ENCODE peak calls at places on chromosome 4, in four cellular contexts. C, T, I and B are unnamed samples.

GRCh38 chr4:62470020-62470419 is 1269.9 kb downstream of the ADGRL3 start:
- DNase-seq in C (no peak), I (no peak), T (no peak), B (no peak)

GRCh38 chr4:37976991-37977470 is 16.8 kb downstream of the PTTG2 start:
- DNase-seq in I (peak), C (peak), T (peak), B (peak)

GRCh38 chr4:10732235-10732975 is 47.8 kb upstream of the CLNK start:
- DNase-seq in T (no peak), C (no peak), I (no peak), B (no peak)

GRCh38 chr4:144580421-144580820 is 65.5 kb upstream of the HHIP start:
- DNase-seq in T (no peak), I (no peak), C (no peak), B (no peak)

GRCh38 chr4:183350317-183351071 is 28.3 kb upstream of the CLDN24 start:
- DNase-seq in T (peak), C (no peak), I (no peak), B (no peak)

GRCh38 chr4:147370473-147370872 is 110.4 kb upstream of the EDNRA start:
- DNase-seq in C (no peak), T (no peak), I (no peak), B (no peak)

GRCh38 chr4:174516794-174517193 is 5.5 kb downstream of the HPGD start:
- DNase-seq in T (no peak), C (no peak), I (no peak), B (no peak)

GRCh38 chr4:3442959-3443749 is 1.4 kb downstream of the HGFAC start:
- DNase-seq in T (peak), C (peak), I (peak), B (peak)

GRCh38 chr4:8505229-8505628 is 64.7 kb downstream of the TRMT44 start:
- DNase-seq in T (no peak), C (no peak), I (no peak), B (no peak)

GRCh38 chr4:99205104-99205979 is 13.7 kb downstream of the ADH6 start:
- DNase-seq in C (peak), I (no peak), T (no peak), B (peak)

GRCh38 chr4:76699911-76700310 is 198.0 kb downstream of the SOWAHB start:
- DNase-seq in I (no peak), C (no peak), T (no peak), B (no peak)

GRCh38 chr4:138138774-138139173 is 103.4 kb downstream of the SLC7A11 start:
- DNase-seq in C (no peak), I (no peak), T (no peak), B (no peak)

GRCh38 chr4:27010334-27010940 is 149.8 kb downstream of the STIM2 start:
- DNase-seq in C (peak), I (peak), T (peak), B (peak)

GRCh38 chr4:141731481-141731880 is 95.1 kb downstream of the IL15 start:
- DNase-seq in C (no peak), I (no peak), T (no peak), B (no peak)

GRCh38 chr4:153971878-153972277 is 183.0 kb upstream of the SFRP2 start:
- DNase-seq in T (no peak), C (no peak), I (no peak), B (no peak)

GRCh38 chr4:48269861-48270515 is 350 bp upstream of the TEC start:
- DNase-seq in I (peak), C (peak), T (peak), B (peak)

GRCh38 chr4:7007944-7008343 is 35.2 kb upstream of the TADA2B start:
- DNase-seq in I (peak), C (no peak), T (no peak), B (peak)

GRCh38 chr4:183987987-183988392 is 82.9 kb downstream of the STOX2 start:
- DNase-seq in C (no peak), I (no peak), T (peak), B (peak)

GRCh38 chr4:140353836-140354235 is 19.6 kb upstream of the SCOC start:
- DNase-seq in T (no peak), I (no peak), C (no peak), B (no peak)

GRCh38 chr4:177239878-177240277 is 69.8 kb upstream of the NEIL3 start:
- DNase-seq in C (no peak), I (no peak), T (no peak), B (no peak)

GRCh38 chr4:180041576-180041975 is 2201.6 kb upstream of the TENM3 start:
- DNase-seq in T (no peak), I (no peak), C (no peak), B (no peak)

GRCh38 chr4:104966349-104967033 is 180.2 kb upstream of the TET2 start:
- DNase-seq in I (no peak), T (no peak), C (peak), B (peak)

GRCh38 chr4:25818293-25819240 is 44.2 kb downstream of the SEL1L3 start:
- DNase-seq in C (no peak), I (no peak), T (no peak), B (no peak)

GRCh38 chr4:70969076-70969475 is 24.4 kb upstream of the DCK start:
- DNase-seq in C (no peak), I (no peak), T (no peak), B (no peak)

GRCh38 chr4:184988611-184989010 is 29.7 kb upstream of the HELT start:
- DNase-seq in I (no peak), T (peak), C (no peak), B (no peak)